ENCODE peak calls at places on chromosomes 13 and 19, in six cellular contexts. Q is RPMI7951; T is stimulated activated CD4-positive, alpha-beta T cell treated with anti-CD3 and anti-CD28 coated beads, TNF-alpha, amount 100 ng/mL, for 1 hour; U is NCI-H1092; K is stimulated activated CD8-positive, alpha-beta memory T cell treated with anti-CD3 and anti-CD28 coated beads, Interleukin-7, amount 100 ng/mL, for 4 hours; E is upper lobe of left lung. L is an unnamed sample.

GRCh38 chr13:21625366-21625765 is 21.4 kb upstream of the MICU2 start:
- DNase-seq in U (no peak), E (no peak), K (no peak), T (no peak), Q (peak), L (no peak)

GRCh38 chr13:24127116-24127631 is 33.3 kb upstream of the SPATA13 start:
- DNase-seq in E (no peak), T (no peak), U (no peak), Q (no peak), K (no peak), L (no peak)

GRCh38 chr13:28411859-28412353 is 83.0 kb downstream of the FLT1 start:
- DNase-seq in E (no peak), K (no peak), T (no peak), U (no peak), Q (no peak), L (no peak)

GRCh38 chr19:11894851-11895250 is 7.3 kb downstream of the ZNF69 start:
- DNase-seq in E (no peak), Q (no peak), K (no peak), U (no peak), T (no peak), L (no peak)

GRCh38 chr19:5308471-5309437 is 31.9 kb downstream of the PTPRS start:
- DNase-seq in E (no peak), U (peak), K (no peak), Q (peak), T (no peak), L (no peak)

GRCh38 chr19:58586131-58586765 is 13.1 kb upstream of the MZF1 start:
- DNase-seq in Q (no peak), E (no peak), K (no peak), T (no peak), U (no peak), L (no peak)

GRCh38 chr13:74920361-74920760 is 561.6 kb downstream of the TBC1D4 start:
- DNase-seq in T (no peak), U (no peak), E (no peak), Q (no peak), K (no peak), L (no peak)

GRCh38 chr13:27159806-27160563 is 11.6 kb downstream of the USP12 start:
- DNase-seq in Q (no peak), U (no peak), T (no peak), E (no peak), K (no peak), L (no peak)

GRCh38 chr19:7336321-7336973 is 12.3 kb upstream of the ARHGEF18 start:
- DNase-seq in T (no peak), E (no peak), Q (no peak), U (no peak), K (no peak), L (no peak)

GRCh38 chr19:52585101-52585500 is 15.0 kb downstream of the ZNF701 start:
- DNase-seq in T (no peak), K (no peak), Q (no peak), U (no peak), E (peak), L (no peak)

GRCh38 chr13:50236898-50237318 is 221.7 kb downstream of the KCNRG start:
- DNase-seq in Q (peak), U (no peak), K (no peak), T (no peak), E (no peak), L (no peak)

GRCh38 chr19:46944918-46945628 is 74.6 kb upstream of the NPAS1 start:
- DNase-seq in T (no peak), Q (peak), E (no peak), U (no peak), K (no peak), L (no peak)

GRCh38 chr19:6828698-6829633 is 56.5 kb downstream of the VAV1 start:
- DNase-seq in U (no peak), K (no peak), Q (no peak), E (peak), T (no peak), L (no peak)

GRCh38 chr13:38384171-38384570 is 34.5 kb downstream of the UFM1 start:
- DNase-seq in U (no peak), K (no peak), E (no peak), Q (no peak), T (no peak), L (no peak)

GRCh38 chr13:73065665-73066350 is 7.0 kb downstream of the KLF5 start:
- DNase-seq in K (no peak), Q (no peak), E (no peak), U (no peak), T (no peak), L (no peak)

GRCh38 chr19:1847684-1848398 is 442 bp downstream of the REXO1 start:
- DNase-seq in T (no peak), E (peak), Q (peak), K (no peak), U (no peak), L (no peak)

GRCh38 chr19:50695251-50696064 is 24.1 kb downstream of the SHANK1 start:
- DNase-seq in T (no peak), Q (no peak), U (peak), K (no peak), E (peak), L (no peak)

L was measured in esophagus muscularis mucosa.